ENCODE peak calls at places on chromosomes 2 and 18, in nine cellular contexts. H is fibroblast of villous mesenchyme, L is HFFc6, R is pancreas, C is WTC11, P is A549, X is colonic mucosa, E is cardiac muscle cell, U is AG09319. N is an unnamed sample.

GRCh38 chr2:189162566-189162965 is 17.0 kb downstream of the COL5A2 start:
- DNase-seq in P (no peak), H (no peak), X (no peak), C (no peak), L (no peak), U (no peak), E (no peak), R (no peak), N (no peak)

GRCh38 chr2:213098612-213099011 is 52.8 kb downstream of the IKZF2 start:
- DNase-seq in R (no peak), L (no peak), E (peak; percentile 37), U (no peak), C (no peak), P (no peak), H (no peak), X (no peak), N (no peak)

GRCh38 chr18:9124824-9125223 is 11.8 kb upstream of the ANKRD12 start:
- DNase-seq in H (no peak), E (no peak), U (no peak), X (no peak), P (no peak), C (no peak), L (no peak), R (no peak), N (no peak)

GRCh38 chr2:160838100-160838499 is 322.1 kb upstream of the TANK start:
- DNase-seq in L (no peak), C (no peak), E (no peak), U (no peak), H (no peak), X (no peak), P (no peak), R (no peak), N (no peak)

GRCh38 chr2:25286025-25286400 is 55.7 kb downstream of the DNMT3A start:
- DNase-seq in U (no peak), R (no peak), E (no peak), X (peak; percentile 39), H (no peak), C (no peak), L (no peak), P (no peak), N (no peak)

GRCh38 chr18:35378206-35378795 is 1.2 kb upstream of the ZNF396 start:
- DNase-seq in U (no peak), L (peak; percentile 42), C (no peak), X (no peak), R (no peak), E (no peak), H (peak; percentile 45), P (no peak), N (no peak)

GRCh38 chr2:147760984-147761383 is 83.8 kb upstream of the ACVR2A start:
- DNase-seq in H (no peak), U (no peak), P (no peak), R (no peak), X (no peak), L (no peak), C (no peak), E (no peak), N (no peak)

GRCh38 chr2:23268467-23269263 is 116.3 kb upstream of the KLHL29 start:
- DNase-seq in P (peak; percentile 53), L (peak; percentile 23), X (no peak), H (no peak), C (no peak), E (no peak), U (no peak), R (no peak), N (no peak)

GRCh38 chr2:37459095-37459981 is 114.9 kb downstream of the QPCT start:
- DNase-seq in H (peak; percentile 75), P (no peak), C (no peak), X (no peak), L (peak; percentile 68), R (no peak), U (no peak), E (no peak), N (peak; percentile 48)

GRCh38 chr2:175373001-175373727 is 191.7 kb upstream of the ATP5MC3 start:
- DNase-seq in R (no peak), U (peak; percentile 15), P (no peak), X (no peak), E (no peak), L (peak; percentile 27), H (peak; percentile 6), C (no peak), N (peak; percentile 4)

GRCh38 chr2:140509765-140510164 is 1621.1 kb downstream of the LRP1B start:
- DNase-seq in L (no peak), C (no peak), H (no peak), R (no peak), U (no peak), P (no peak), E (no peak), X (no peak), N (no peak)

GRCh38 chr18:58202406-58202730 is 158.3 kb downstream of the NEDD4L start:
- DNase-seq in C (no peak), U (no peak), X (peak; percentile 67), R (no peak), P (no peak), H (no peak), L (peak; percentile 80), E (no peak), N (no peak)

GRCh38 chr2:222319576-222320440 is 21.0 kb upstream of the PAX3 start:
- DNase-seq in L (no peak), E (peak; percentile 73), R (peak; percentile 72), C (peak; percentile 71), X (peak; percentile 25), P (peak; percentile 39), U (no peak), H (no peak), N (no peak)

GRCh38 chr2:127418300-127419111 is at the start of gene PROC:
- DNase-seq in C (no peak), L (no peak), X (no peak), H (no peak), P (no peak), U (no peak), R (no peak), E (no peak), N (no peak)

GRCh38 chr2:171547720-171548119 is 25.4 kb downstream of the CYBRD1 start:
- DNase-seq in E (no peak), H (no peak), C (no peak), P (no peak), U (no peak), X (no peak), L (no peak), R (no peak), N (peak; percentile 48)

GRCh38 chr2:151237422-151238012 is 24.1 kb downstream of the RBM43 start:
- DNase-seq in L (no peak), U (no peak), R (no peak), H (no peak), X (no peak), C (no peak), P (no peak), E (no peak), N (no peak)
- TF ChIP-seq CTCF in L (no peak), U (no peak), R (no peak), H (no peak), X (no peak), C (no peak), P (no peak), E (no peak), N (peak; percentile 5)

DNA sequence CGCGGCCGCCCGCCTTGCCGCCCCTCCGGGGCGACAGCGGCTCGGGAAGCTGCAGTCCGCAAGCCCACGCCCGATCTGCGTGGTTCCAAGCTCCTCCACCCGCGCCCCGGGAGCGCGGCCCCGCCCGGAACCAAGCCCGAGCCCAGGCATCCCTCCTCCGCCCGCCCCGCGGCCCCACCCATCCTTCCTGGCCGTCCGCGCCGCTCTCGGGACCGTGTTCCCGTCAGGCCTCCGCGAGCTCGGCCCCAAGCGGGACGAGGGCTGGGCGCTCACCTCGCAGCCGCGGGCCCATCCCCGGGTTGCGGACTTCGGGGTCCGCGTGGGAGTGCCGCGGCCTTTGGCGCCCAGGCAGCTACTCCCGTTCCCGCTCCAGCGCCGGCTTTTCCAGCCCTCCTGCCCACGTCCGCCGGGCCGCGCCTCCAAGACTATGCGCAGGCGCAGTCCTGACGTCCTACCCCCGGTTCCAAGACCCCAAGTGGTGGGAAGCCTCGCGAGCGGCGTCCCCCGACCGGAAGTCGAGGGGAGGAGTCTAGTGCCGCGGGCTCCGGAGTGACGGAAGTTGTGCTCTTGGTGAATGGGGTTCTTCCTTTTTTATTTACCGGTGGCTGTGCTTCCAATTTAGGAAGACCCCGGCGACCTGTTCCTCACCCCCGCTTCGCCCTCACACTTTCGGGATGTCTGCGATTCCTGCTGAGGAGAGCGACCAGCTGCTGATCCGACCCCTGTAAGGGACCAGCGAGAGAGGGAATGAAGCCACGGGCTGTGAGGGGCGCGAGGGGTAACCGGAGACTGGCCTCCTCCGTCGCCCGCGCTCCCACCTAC is at the start of the genes CPSF3 and ITGB1BP1:
- DNase-seq in H (peak; percentile 98), X (peak; percentile 96), E (peak; percentile 99), U (peak; percentile 94), P (peak; percentile 99), C (peak; percentile 98), R (peak; percentile 100), L (peak; percentile 96), N (peak; percentile 94)
- TF ChIP-seq CTCF in H (no peak), X (no peak), E (no peak), U (no peak), P (no peak), C (no peak), R (no peak), L (no peak), N (no peak)

DNA sequence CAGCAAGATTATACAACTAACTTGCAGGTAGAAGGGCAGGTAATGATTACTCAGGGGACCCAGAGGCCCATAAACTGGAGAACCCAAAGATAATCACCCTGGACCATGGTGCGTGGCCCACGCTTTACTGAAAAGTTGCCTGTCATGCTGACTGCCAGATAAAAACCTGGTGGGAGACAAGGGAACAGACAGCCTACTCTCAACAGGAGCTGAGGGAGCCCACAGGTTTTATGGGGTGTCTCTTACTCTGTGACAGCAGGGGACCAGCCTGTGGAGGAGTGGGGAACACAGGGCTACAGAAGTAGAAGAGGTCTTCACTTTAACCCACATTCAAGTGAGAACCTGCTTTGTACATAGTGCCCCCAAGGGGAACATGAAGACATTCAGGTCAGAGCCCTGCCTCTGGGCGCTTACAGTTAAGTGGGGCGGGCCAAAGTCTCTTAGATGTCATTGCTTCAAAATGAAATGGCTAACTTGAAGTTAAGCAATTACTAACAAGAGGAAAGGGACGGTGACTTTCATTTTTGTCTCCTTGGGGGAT is 60.4 kb downstream of the DHRS9 start:
- DNase-seq in L (no peak), R (no peak), X (no peak), P (no peak), U (no peak), E (no peak), C (no peak), H (no peak), N (no peak)
- TF ChIP-seq CTCF in L (no peak), R (no peak), X (no peak), P (no peak), U (no peak), E (no peak), C (no peak), H (no peak), N (no peak)

DNA sequence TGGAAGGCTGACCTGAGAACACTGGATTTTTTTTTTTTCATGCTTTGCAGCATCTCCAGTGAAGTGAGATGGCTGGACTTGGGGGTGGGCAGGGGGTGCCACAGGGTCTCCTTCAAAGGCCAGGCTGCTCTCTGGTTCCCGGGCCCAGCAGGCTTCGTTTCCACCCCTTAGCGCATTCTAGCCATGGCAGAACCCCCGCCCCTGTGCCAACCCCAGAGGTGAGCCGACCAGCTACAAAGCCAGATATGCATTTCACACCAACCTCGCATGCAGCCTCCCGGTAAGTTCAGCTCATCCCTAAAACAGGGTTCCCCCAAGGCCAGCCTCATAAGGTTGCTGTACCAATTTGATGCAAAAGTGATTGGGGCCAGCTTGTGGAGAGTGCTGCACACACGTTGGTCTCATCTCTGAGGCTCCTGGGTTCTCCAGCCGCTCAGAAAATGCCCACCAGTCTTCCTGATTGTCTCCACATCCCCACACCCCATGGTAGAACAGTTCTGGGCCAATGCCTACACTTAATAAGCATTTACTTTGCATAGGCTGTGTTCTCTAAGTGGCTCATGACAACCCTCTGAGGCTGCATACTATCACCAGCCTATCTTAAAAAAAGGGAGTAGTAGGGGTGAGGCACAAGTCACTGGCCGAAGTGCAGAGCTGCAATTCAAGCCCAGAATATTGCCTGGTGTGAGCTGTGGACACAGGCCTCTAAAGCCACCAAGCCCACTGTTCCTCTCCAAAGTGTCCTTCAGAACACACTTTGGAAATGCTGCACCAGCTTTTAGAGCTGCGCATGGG is 23.3 kb downstream of the SMAD7 start:
- DNase-seq in U (no peak), L (no peak), H (no peak), X (no peak), R (no peak), P (no peak), E (no peak), C (no peak), N (no peak)
- TF ChIP-seq CTCF in U (no peak), L (no peak), H (no peak), X (no peak), R (no peak), P (no peak), E (no peak), C (no peak), N (no peak)

N was measured in astrocyte of the cerebellum.